ENCODE peak calls at places on chromosome 21, in five cellular contexts. O, E, V, K and G are unnamed samples.

GRCh38 chr21:15841856-15842564 is 112.2 kb downstream of the USP25 start:
- DNase-seq in O (no peak), E (no peak), V (peak), K (no peak), G (no peak)

GRCh38 chr21:26655466-26655865 is 82.4 kb upstream of the CYYR1 start:
- DNase-seq in O (no peak), E (no peak), V (no peak), K (no peak), G (no peak)

GRCh38 chr21:41548781-41549180 is 40.8 kb upstream of the TMPRSS2 start:
- DNase-seq in O (no peak), E (no peak), V (no peak), K (no peak), G (no peak)

GRCh38 chr21:45305831-45306230 is 18.1 kb upstream of the POFUT2 start:
- DNase-seq in O (no peak), E (no peak), V (no peak), K (no peak), G (no peak)

GRCh38 chr21:29299046-29299905 is 554 bp downstream of the BACH1 start:
- DNase-seq in O (peak), E (peak), V (no peak), K (peak), G (no peak)

GRCh38 chr21:28298251-28298672 is 694.4 kb downstream of the LTN1 start:
- DNase-seq in O (no peak), E (peak), V (no peak), K (no peak), G (no peak)

GRCh38 chr21:37195649-37196048 is 71.5 kb downstream of the VPS26C start:
- DNase-seq in O (no peak), E (no peak), V (no peak), K (no peak), G (no peak)

GRCh38 chr21:42677339-42678117 is 24.1 kb downstream of the PDE9A start:
- DNase-seq in O (no peak), E (no peak), V (no peak), K (no peak), G (no peak)

GRCh38 chr21:44517175-44517899 is 22.7 kb downstream of the KRTAP10-1 start:
- DNase-seq in O (no peak), E (no peak), V (no peak), K (no peak), G (no peak)

GRCh38 chr21:36452281-36452680 is 27.6 kb downstream of the CLDN14 start:
- DNase-seq in O (no peak), E (no peak), V (no peak), K (no peak), G (no peak)

GRCh38 chr21:33047231-33047630 is 21.5 kb downstream of the OLIG2 start:
- DNase-seq in O (no peak), E (peak), V (peak), K (no peak), G (no peak)

GRCh38 chr21:23853796-23854379 is 1753.4 kb downstream of the MRPL39 start:
- DNase-seq in O (no peak), E (no peak), V (no peak), K (peak), G (no peak)

GRCh38 chr21:21383126-21383525 is 384.9 kb downstream of the NCAM2 start:
- DNase-seq in O (no peak), E (no peak), V (no peak), K (no peak), G (no peak)

GRCh38 chr21:45797338-45797737 is 153.8 kb downstream of the PCBP3 start:
- DNase-seq in O (no peak), E (no peak), V (no peak), K (no peak), G (no peak)

GRCh38 chr21:30839304-30839703 is 9.7 kb upstream of the KRTAP7-1 start:
- DNase-seq in O (no peak), E (peak), V (peak), K (no peak), G (peak)

GRCh38 chr21:37793660-37794059 is 122.6 kb downstream of the KCNJ6 start:
- DNase-seq in O (no peak), E (peak), V (no peak), K (no peak), G (no peak)

GRCh38 chr21:33543505-33544129 is 779 bp downstream of the SON start:
- DNase-seq in O (peak), E (peak), V (peak), K (no peak), G (no peak)

GRCh38 chr21:33403786-33404571 is 766 bp downstream of the IFNGR2 start:
- DNase-seq in O (no peak), E (peak), V (no peak), K (peak), G (no peak)

GRCh38 chr21:26444646-26445045 is 128.4 kb downstream of the CYYR1 start:
- DNase-seq in O (no peak), E (peak), V (no peak), K (no peak), G (no peak)

GRCh38 chr21:36799869-36800268 is 101.0 kb downstream of the SIM2 start:
- DNase-seq in O (no peak), E (no peak), V (no peak), K (no peak), G (no peak)